ENCODE peak calls at places on chromosomes 7 and 10, in six cellular contexts. One of them, this sample, is unnamed.

GRCh38 chr10:36504752-36505151 is 620.6 kb upstream of the ANKRD30A start:
- DNase-seq in uterus: no peak
- DNase-seq in transverse colon: no peak
- DNase-seq in H1: no peak
- DNase-seq in sigmoid colon: no peak
- DNase-seq in Peyer's patch: no peak
- DNase-seq in this sample: no peak

GRCh38 chr7:131687296-131687695 is 130.9 kb upstream of the PODXL start:
- DNase-seq in transverse colon: no peak
- DNase-seq in sigmoid colon: no peak
- DNase-seq in H1: no peak
- DNase-seq in uterus: no peak
- DNase-seq in Peyer's patch: no peak
- DNase-seq in this sample: no peak

GRCh38 chr10:121926669-121927360 is 1.0 kb downstream of the ATE1 start:
- DNase-seq in transverse colon: no peak
- DNase-seq in H1: no peak
- DNase-seq in uterus: no peak
- DNase-seq in sigmoid colon: no peak
- DNase-seq in Peyer's patch: no peak
- DNase-seq in this sample: no peak

GRCh38 chr10:118998183-118998582 is 31.3 kb upstream of the NANOS1 start:
- DNase-seq in H1: no peak
- DNase-seq in sigmoid colon: no peak
- DNase-seq in Peyer's patch: no peak
- DNase-seq in transverse colon: no peak
- DNase-seq in uterus: no peak
- DNase-seq in this sample: no peak

GRCh38 chr7:139192014-139192706 is 38.9 kb upstream of the UBN2 start:
- DNase-seq in H1: no peak
- DNase-seq in transverse colon: no peak
- DNase-seq in Peyer's patch: no peak
- DNase-seq in sigmoid colon: no peak
- DNase-seq in uterus: no peak
- DNase-seq in this sample: no peak

GRCh38 chr10:102422586-102423129 is 2.0 kb downstream of the FBXL15 start:
- DNase-seq in H1: peak
- DNase-seq in uterus: no peak
- DNase-seq in sigmoid colon: peak
- DNase-seq in transverse colon: peak
- DNase-seq in Peyer's patch: peak
- DNase-seq in this sample: no peak

GRCh38 chr10:99660662-99661369 is 1.5 kb downstream of the ENTPD7 start:
- DNase-seq in transverse colon: no peak
- DNase-seq in Peyer's patch: no peak
- DNase-seq in uterus: no peak
- DNase-seq in H1: no peak
- DNase-seq in sigmoid colon: no peak
- DNase-seq in this sample: no peak

GRCh38 chr10:50260791-50261281 is 9.5 kb upstream of the ASAH2 start:
- DNase-seq in H1: no peak
- DNase-seq in sigmoid colon: no peak
- DNase-seq in Peyer's patch: no peak
- DNase-seq in transverse colon: no peak
- DNase-seq in uterus: no peak
- DNase-seq in this sample: no peak

GRCh38 chr10:17847586-17848296 is 38.6 kb downstream of the MRC1 start:
- DNase-seq in sigmoid colon: no peak
- DNase-seq in H1: no peak
- DNase-seq in transverse colon: no peak
- DNase-seq in uterus: no peak
- DNase-seq in Peyer's patch: no peak
- DNase-seq in this sample: no peak

GRCh38 chr10:102615361-102615760 is 28.9 kb upstream of the TRIM8 start:
- DNase-seq in H1: no peak
- DNase-seq in Peyer's patch: no peak
- DNase-seq in uterus: no peak
- DNase-seq in transverse colon: no peak
- DNase-seq in sigmoid colon: no peak
- DNase-seq in this sample: no peak

GRCh38 chr7:105256621-105257283 is 132.0 kb downstream of the SRPK2 start:
- DNase-seq in uterus: no peak
- DNase-seq in H1: no peak
- DNase-seq in transverse colon: no peak
- DNase-seq in sigmoid colon: no peak
- DNase-seq in Peyer's patch: no peak
- DNase-seq in this sample: no peak

GRCh38 chr10:124763267-124763666 is 19.1 kb upstream of the FAM53B start:
- DNase-seq in sigmoid colon: no peak
- DNase-seq in H1: no peak
- DNase-seq in uterus: no peak
- DNase-seq in transverse colon: no peak
- DNase-seq in Peyer's patch: no peak
- DNase-seq in this sample: no peak

GRCh38 chr7:151431281-151431767 is 8.6 kb downstream of the CRYGN start:
- DNase-seq in transverse colon: no peak
- DNase-seq in uterus: no peak
- DNase-seq in sigmoid colon: peak
- DNase-seq in H1: no peak
- DNase-seq in Peyer's patch: no peak
- DNase-seq in this sample: no peak

GRCh38 chr10:95821766-95822165 is 65.8 kb downstream of the ENTPD1 start:
- DNase-seq in uterus: no peak
- DNase-seq in H1: no peak
- DNase-seq in sigmoid colon: no peak
- DNase-seq in transverse colon: no peak
- DNase-seq in Peyer's patch: no peak
- DNase-seq in this sample: no peak

DNA sequence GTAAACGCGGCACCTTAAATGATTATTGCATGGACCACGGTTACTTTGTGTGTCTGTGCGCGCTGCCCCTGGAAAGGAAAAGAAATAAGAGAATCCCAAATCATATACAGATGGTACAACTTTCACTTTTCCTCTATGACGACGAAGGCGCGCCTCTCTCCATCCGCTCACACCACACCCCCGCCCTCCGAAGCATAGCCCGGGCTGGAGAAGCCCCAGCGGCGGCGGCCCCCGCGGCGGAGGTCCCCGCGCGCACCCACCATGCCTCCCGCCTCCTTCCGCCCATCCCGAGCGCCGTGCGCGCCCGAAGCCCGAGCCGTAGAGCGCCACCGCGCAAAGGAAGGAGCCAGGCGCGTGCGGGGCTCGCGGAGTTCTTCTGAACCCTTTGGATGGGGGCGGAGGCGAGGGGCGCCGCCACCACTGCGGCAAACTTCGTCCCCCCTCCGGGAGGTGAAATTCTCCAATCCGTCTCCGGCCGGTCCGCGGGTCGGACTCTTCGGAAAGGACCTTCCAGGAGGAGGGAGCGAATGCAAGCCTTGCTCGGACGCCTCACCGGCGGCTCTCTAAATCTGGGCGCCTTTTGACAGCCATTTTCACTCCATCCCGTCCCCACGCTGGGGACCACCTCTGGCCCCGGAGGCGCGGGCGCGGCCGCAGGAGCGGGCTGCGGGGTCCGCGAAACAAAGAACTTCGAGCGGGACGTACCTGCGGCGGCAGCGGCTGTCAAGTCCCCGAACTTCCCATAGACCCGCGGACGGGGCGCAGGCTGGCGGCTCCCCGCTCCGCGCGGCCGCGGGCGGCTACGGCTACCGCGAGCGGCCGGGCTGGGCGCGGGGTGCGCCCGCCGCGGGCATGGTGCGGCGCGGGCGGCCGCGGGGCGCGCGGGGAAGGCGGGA is 495 bp downstream of the GLI3 start:
- DNase-seq in H1: no peak
- DNase-seq in transverse colon: peak
- DNase-seq in uterus: peak
- DNase-seq in sigmoid colon: peak
- DNase-seq in Peyer's patch: no peak
- DNase-seq in this sample: peak
- TF ChIP-seq POLR2A in H1: peak
- TF ChIP-seq POLR2A in transverse colon: peak
- TF ChIP-seq POLR2A in uterus: peak
- TF ChIP-seq POLR2A in sigmoid colon: peak
- TF ChIP-seq POLR2A in Peyer's patch: no peak
- TF ChIP-seq POLR2A in this sample: peak

GRCh38 chr7:98280791-98281756 is at the start of gene BRI3:
- DNase-seq in uterus: peak
- DNase-seq in transverse colon: peak
- DNase-seq in H1: peak
- DNase-seq in sigmoid colon: peak
- DNase-seq in Peyer's patch: peak
- DNase-seq in this sample: peak
- TF ChIP-seq POLR2A in uterus: peak
- TF ChIP-seq POLR2A in transverse colon: peak
- TF ChIP-seq POLR2A in H1: peak
- TF ChIP-seq POLR2A in sigmoid colon: peak
- TF ChIP-seq POLR2A in Peyer's patch: peak
- TF ChIP-seq POLR2A in this sample: peak

DNA sequence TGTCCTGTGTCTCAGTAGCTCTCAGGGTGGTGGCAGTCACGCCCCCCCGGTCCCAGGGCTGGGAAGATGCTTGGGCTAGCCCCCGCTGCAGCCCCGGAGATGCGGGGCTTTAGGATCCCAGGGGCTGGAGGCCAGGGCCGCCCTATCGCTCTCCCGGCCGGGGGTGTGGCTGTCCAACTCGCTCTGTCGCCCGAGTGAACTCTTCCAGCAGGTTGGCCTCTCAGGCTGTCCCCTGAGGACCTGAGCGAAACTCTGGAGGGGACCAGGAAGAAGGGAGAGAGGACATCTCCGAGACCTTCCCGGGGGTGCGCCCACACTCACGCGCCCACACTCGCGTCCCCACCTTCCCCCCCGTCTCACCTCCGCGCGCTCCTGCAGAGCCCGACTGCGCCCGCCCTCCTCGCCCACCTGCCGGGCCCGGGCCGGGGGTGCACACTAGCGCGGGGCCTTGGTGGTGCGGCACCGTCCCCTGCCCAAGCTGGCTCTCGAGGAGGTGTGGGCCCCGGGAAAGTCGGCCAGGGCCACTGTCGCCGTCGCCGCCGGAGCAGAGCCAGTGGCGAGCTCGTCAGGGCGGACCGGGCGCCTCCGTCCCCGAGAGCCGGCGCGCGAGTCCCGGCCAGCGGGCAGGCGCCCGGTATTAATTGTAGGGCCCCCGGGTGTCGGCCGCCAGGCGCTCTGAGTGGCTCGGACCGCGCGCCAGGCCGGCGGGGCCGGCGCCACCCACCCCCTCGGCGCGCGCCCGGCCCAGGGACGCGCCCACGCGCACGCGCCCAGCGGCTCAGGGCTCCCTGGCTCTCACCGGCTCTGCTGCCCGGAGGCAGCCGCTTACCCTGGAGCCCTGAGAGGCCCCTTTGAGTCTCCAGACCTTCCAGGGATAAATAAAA is 101.8 kb upstream of the SVIL start:
- DNase-seq in uterus: peak
- DNase-seq in transverse colon: peak
- DNase-seq in H1: no peak
- DNase-seq in sigmoid colon: peak
- DNase-seq in Peyer's patch: peak
- DNase-seq in this sample: peak
- TF ChIP-seq POLR2A in uterus: peak
- TF ChIP-seq POLR2A in transverse colon: peak
- TF ChIP-seq POLR2A in H1: no peak
- TF ChIP-seq POLR2A in sigmoid colon: peak
- TF ChIP-seq POLR2A in Peyer's patch: no peak
- TF ChIP-seq POLR2A in this sample: no peak

DNA sequence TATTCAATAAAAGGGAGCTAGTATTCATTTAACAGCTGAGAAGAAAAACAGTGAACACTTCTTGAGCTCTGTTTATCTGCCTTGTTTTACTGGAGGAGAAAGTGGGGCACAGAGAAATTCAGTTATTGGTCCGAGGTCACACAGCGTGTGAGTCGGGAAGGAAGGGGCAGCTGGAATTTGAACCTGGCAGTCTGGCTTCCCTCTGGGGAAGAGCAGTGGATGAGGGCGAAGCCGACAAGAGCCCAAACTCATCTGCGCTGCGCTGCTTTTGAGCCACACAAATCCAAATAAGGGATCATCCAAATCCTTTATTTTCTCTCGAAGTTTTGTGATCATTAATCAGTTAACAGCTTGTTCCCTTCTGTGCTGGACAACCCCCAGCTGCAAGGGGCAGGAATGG is 23.7 kb upstream of the PFKFB3 start:
- DNase-seq in Peyer's patch: no peak
- DNase-seq in uterus: no peak
- DNase-seq in sigmoid colon: no peak
- DNase-seq in H1: no peak
- DNase-seq in transverse colon: no peak
- DNase-seq in this sample: no peak
- TF ChIP-seq POLR2A in Peyer's patch: no peak
- TF ChIP-seq POLR2A in uterus: no peak
- TF ChIP-seq POLR2A in sigmoid colon: no peak
- TF ChIP-seq POLR2A in H1: no peak
- TF ChIP-seq POLR2A in transverse colon: no peak
- TF ChIP-seq POLR2A in this sample: no peak

DNA sequence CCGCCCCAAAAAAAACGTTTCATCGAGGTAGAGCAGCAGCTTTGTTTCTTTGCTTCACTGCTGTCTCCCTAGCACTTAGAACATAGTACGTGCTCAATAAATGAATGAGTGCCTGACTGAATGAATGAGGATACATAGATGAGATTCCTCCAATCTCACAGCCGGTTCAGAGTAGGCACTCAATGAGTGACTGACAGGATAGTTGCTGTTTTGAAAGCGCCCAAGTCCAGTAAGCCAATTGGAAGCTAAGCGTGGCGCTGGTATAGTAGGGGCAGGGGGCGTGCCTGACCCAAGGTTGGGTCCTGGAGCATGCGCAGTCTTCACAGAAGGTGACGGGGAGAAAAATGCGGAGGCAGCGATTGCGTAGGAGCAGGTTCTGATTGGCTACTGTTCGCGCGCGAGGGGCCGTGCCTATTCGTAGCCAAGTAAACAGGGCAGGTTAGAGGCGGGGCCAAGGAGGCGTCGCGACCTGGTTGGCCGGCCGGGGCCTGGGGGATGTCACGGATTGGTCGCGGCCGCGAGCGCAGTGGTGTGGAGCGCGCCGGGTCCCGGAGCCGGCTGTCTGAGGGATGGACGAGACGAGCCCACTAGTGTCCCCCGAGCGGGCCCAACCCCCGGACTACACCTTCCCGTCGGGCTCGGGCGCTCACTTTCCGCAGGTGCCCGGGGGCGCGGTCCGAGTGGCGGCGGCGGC is at the start of gene PI4K2A:
- DNase-seq in sigmoid colon: peak
- DNase-seq in uterus: peak
- DNase-seq in Peyer's patch: peak
- DNase-seq in H1: peak
- DNase-seq in transverse colon: peak
- DNase-seq in this sample: peak
- TF ChIP-seq POLR2A in sigmoid colon: peak
- TF ChIP-seq POLR2A in uterus: peak
- TF ChIP-seq POLR2A in Peyer's patch: peak
- TF ChIP-seq POLR2A in H1: peak
- TF ChIP-seq POLR2A in transverse colon: peak
- TF ChIP-seq POLR2A in this sample: peak

DNA sequence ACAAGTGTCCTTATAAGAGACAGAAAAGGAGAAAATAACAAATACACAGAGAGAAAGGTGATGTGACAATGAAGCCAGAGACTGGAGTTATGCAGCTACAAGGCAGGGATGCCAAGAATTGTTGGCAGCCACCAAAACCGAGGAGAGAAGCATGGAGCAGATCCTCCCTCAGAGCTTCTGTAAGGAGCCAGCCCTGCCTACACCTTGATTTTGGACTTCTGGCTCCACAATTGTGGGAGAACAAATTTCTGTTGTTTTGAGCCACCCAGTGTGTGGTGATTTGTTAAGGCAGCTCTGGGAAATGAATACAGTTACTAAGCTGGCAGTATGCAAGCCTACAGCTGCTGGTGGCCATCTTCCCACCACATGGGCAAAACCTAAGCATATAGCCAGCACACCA is 163.6 kb downstream of the GRM8 start:
- DNase-seq in Peyer's patch: no peak
- DNase-seq in transverse colon: no peak
- DNase-seq in uterus: no peak
- DNase-seq in H1: no peak
- DNase-seq in sigmoid colon: no peak
- DNase-seq in this sample: no peak
- TF ChIP-seq POLR2A in Peyer's patch: no peak
- TF ChIP-seq POLR2A in transverse colon: no peak
- TF ChIP-seq POLR2A in uterus: no peak
- TF ChIP-seq POLR2A in H1: no peak
- TF ChIP-seq POLR2A in sigmoid colon: no peak
- TF ChIP-seq POLR2A in this sample: no peak

This sample was measured in H54.